ENCODE peak calls at places on chromosomes 3 and 15, in nine cellular contexts. C is RWPE1, K is upper lobe of left lung, W is Peyer's patch, E is fibroblast of lung, Q is A549, B is tibial artery, R is endodermal cell, F is heart left ventricle. G is an unnamed sample.

GRCh38 chr3:77081240-77081661 is 41.4 kb downstream of the ROBO2 start:
- DNase-seq in K (no peak), R (no peak), F (peak; percentile 13), C (peak; percentile 14), W (no peak), E (peak; percentile 65), B (no peak), Q (no peak), G (no peak)

GRCh38 chr3:21705769-21706168 is 45.2 kb downstream of the ZNF385D start:
- DNase-seq in B (peak; percentile 57), F (peak; percentile 54), K (no peak), E (peak; percentile 90), C (peak; percentile 0), Q (no peak), R (no peak), W (no peak), G (no peak)

GRCh38 chr3:46907271-46907670 is 29.8 kb downstream of the PTH1R start:
- DNase-seq in E (no peak), C (no peak), F (no peak), W (peak; percentile 11), B (peak; percentile 15), Q (no peak), K (peak; percentile 38), R (no peak), G (peak; percentile 48)

GRCh38 chr3:12908859-12909258 is 67.5 kb upstream of the RPL32 start:
- DNase-seq in R (no peak), F (no peak), W (no peak), B (no peak), E (no peak), C (no peak), Q (no peak), K (no peak), G (no peak)

GRCh38 chr3:53618524-53618906 is 124.1 kb downstream of the CACNA1D start:
- DNase-seq in C (no peak), Q (no peak), F (no peak), K (no peak), R (no peak), W (no peak), B (no peak), E (no peak), G (no peak)

GRCh38 chr15:65940618-65940909 is 71.3 kb downstream of the RAB11A start:
- DNase-seq in Q (peak; percentile 69), F (no peak), E (peak; percentile 62), K (no peak), W (no peak), B (no peak), C (peak; percentile 71), R (no peak), G (no peak)

GRCh38 chr3:46375814-46376213 is 5.1 kb downstream of the CCR5 start:
- DNase-seq in C (no peak), Q (no peak), R (no peak), F (no peak), K (no peak), B (no peak), W (no peak), E (no peak), G (no peak)

GRCh38 chr15:59484399-59484798 is 46.4 kb downstream of the FAM81A start:
- DNase-seq in B (no peak), F (peak; percentile 15), C (no peak), W (no peak), Q (no peak), E (no peak), R (no peak), K (no peak), G (no peak)

GRCh38 chr3:147422934-147423599 is 13.9 kb downstream of the ZIC1 start:
- DNase-seq in E (no peak), W (no peak), K (peak; percentile 32), B (no peak), R (peak; percentile 84), C (no peak), Q (no peak), F (no peak), G (no peak)

GRCh38 chr15:101099183-101099582 is 152.7 kb downstream of the CHSY1 start:
- DNase-seq in R (no peak), B (no peak), W (no peak), Q (no peak), F (no peak), C (no peak), E (no peak), K (no peak), G (no peak)

DNA sequence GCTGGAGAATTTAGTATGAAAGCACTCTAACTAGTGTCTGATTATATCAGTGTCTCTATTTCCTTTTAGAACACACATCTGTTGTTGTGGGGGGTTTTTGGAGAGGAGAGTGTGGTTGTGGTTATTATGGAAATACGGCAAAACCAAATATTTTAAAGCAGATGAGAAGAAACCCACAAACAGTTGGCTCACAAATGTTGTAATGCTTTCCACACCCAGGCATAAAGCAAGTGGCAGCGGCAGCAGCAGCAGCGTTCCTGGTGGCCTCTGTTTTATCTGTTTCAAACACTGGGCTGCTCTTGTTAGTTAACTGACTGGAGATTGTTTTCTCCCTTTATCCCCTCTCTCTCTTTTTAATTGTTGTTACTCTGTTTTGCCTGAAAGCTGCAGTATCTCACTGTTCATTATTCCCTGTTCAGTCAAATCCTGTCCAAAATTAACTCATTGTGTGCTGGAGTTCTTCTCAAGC is 1045.5 kb upstream of the NR2F2 start:
- DNase-seq in E (peak; percentile 77), R (peak; percentile 58), F (no peak), W (no peak), K (no peak), C (no peak), Q (no peak), B (no peak), G (no peak)
- TF ChIP-seq CTCF in E (peak; percentile 38), R (peak; percentile 32), F (no peak), W (no peak), K (no peak), C (no peak), Q (no peak), B (no peak), G (peak; percentile 5)

GRCh38 chr15:77483426-77483825 is 62.7 kb downstream of the HMG20A start:
- DNase-seq in C (no peak), W (no peak), Q (no peak), R (no peak), E (no peak), B (no peak), K (no peak), F (no peak), G (no peak)

GRCh38 chr15:77487479-77487861 is 66.8 kb downstream of the HMG20A start:
- DNase-seq in B (no peak), Q (no peak), K (no peak), R (no peak), C (no peak), E (no peak), W (no peak), F (no peak), G (no peak)

GRCh38 chr15:77484994-77485393 is 64.3 kb downstream of the HMG20A start:
- DNase-seq in C (no peak), Q (no peak), F (no peak), W (no peak), R (no peak), E (no peak), B (no peak), K (no peak), G (no peak)

GRCh38 chr15:77489647-77490046 is 69.0 kb downstream of the HMG20A start:
- DNase-seq in F (no peak), R (no peak), W (no peak), C (no peak), B (no peak), K (no peak), Q (no peak), E (no peak), G (no peak)

GRCh38 chr15:77486542-77487478 is 66.1 kb downstream of the HMG20A start:
- DNase-seq in C (no peak), B (no peak), K (no peak), R (no peak), Q (no peak), W (no peak), F (no peak), E (no peak), G (no peak)
- H3K27ac ChIP-seq in C (peak overlapping the region; percentile 58), B (peak overlapping the region; percentile 46), K (peak overlapping the region; percentile 33), R (no peak overlapping the region), Q (no peak overlapping the region), W (peak overlapping the region; percentile 18), F (peak overlapping the region; percentile 71), E (no peak overlapping the region), G (peak overlapping the region; percentile 24)

GRCh38 chr3:50353231-50354004 is 2.8 kb downstream of the CYB561D2 start:
- DNase-seq in B (no peak), Q (no peak), R (no peak), E (no peak), K (peak; percentile 63), F (no peak), W (no peak), C (no peak), G (no peak)

GRCh38 chr3:50350527-50351317 is at the start of the genes CYB561D2 and NPRL2:
- DNase-seq in E (peak; percentile 92), W (peak; percentile 99), F (peak; percentile 96), Q (peak; percentile 92), R (peak; percentile 98), K (peak; percentile 100), B (peak; percentile 95), C (peak; percentile 81), G (peak; percentile 99)

GRCh38 chr3:50354186-50354764 is 3.6 kb downstream of the CYB561D2 start:
- DNase-seq in F (no peak), C (no peak), Q (no peak), K (no peak), R (no peak), B (no peak), E (no peak), W (no peak), G (no peak)

GRCh38 chr3:50351318-50351687 is 641 bp downstream of the CYB561D2 start:
- DNase-seq in Q (no peak), W (no peak), F (no peak), K (peak; percentile 33), B (no peak), R (no peak), E (no peak), C (no peak), G (no peak)

DNA sequence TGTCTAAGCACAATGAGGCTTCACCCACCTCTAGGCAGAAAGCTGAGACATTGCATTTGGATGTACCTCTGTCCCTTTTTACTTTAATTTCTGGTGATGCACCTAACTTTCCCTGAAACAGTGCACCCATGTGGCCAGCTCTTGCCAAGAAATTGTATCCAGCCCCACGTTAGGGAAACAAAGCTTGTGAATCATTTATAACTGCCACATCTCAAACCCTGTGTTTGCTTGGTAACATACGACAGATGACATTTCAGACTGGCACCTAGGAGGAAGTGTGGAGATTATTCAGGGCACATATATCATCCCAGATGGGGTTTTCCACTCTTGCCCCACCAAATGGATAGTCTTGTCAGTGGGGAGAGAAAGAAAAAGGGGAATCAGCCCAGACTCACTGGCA is 2.1 kb downstream of the CYB561D2 start:
- DNase-seq in B (no peak), F (no peak), Q (peak; percentile 56), R (no peak), W (no peak), C (no peak), E (no peak), K (no peak), G (no peak)
- TF ChIP-seq CTCF in B (no peak), F (no peak), Q (peak; percentile 9), R (peak; percentile 55), W (no peak), C (no peak), E (peak; percentile 25), K (no peak), G (peak; percentile 5)

DNA sequence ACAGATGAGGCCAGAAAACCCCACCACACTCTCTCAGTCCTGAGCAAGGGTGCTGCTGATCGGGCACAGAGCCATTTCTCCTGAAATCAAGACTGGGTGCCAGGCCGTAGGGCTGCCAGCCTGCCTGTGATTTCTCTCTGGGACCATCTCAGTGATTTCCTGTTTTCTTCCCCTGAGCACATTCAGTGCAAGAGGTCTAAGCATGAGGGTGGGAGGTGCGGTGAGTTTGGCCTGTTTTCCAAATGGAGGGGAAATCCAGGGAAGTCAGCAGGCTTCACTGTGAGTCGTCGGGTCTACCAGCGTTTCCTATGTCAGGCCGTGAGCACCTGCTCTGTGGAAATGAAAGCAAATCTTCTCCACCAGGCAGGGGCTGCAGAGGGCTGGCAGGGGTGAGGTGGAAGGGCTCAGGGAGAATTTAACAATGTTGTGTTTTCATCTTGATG is 82.3 kb downstream of the ST6GAL1 start:
- DNase-seq in F (no peak), K (no peak), R (no peak), B (peak; percentile 46), E (peak; percentile 9), C (no peak), W (no peak), Q (no peak), G (no peak)
- H3K27ac ChIP-seq in F (peak overlapping the region; percentile 25), K (peak overlapping the region; percentile 60), R (no peak overlapping the region), B (peak overlapping the region; percentile 68), E (no peak overlapping the region), C (no peak overlapping the region), W (peak overlapping the region; percentile 53), Q (no peak overlapping the region), G (peak overlapping the region; percentile 56)